ENCODE peak calls at places on chromosomes 11 and 22, in six cellular contexts. U, P, D, X, W and R are unnamed samples.

GRCh38 chr11:78986305-78986704 is 411.6 kb upstream of the NARS2 start:
- DNase-seq in U (no peak), P (no peak), D (no peak), X (no peak), W (no peak), R (no peak)

GRCh38 chr11:111429066-111429506 is 50.0 kb upstream of the POU2AF1 start:
- DNase-seq in U (peak), P (peak), D (peak), X (peak), W (peak), R (peak)

GRCh38 chr11:45058344-45058743 is 88.1 kb upstream of the PRDM11 start:
- DNase-seq in U (no peak), P (no peak), D (no peak), X (no peak), W (no peak), R (no peak)

GRCh38 chr22:20430641-20431519 is 6.7 kb downstream of the SCARF2 start:
- DNase-seq in U (no peak), P (no peak), D (no peak), X (no peak), W (no peak), R (peak)

GRCh38 chr11:114440121-114440860 is 1.0 kb downstream of the REXO2 start:
- DNase-seq in U (no peak), P (peak), D (peak), X (no peak), W (no peak), R (peak)

GRCh38 chr22:19880786-19881569 is 26.3 kb upstream of the GNB1L start:
- DNase-seq in U (peak), P (peak), D (peak), X (no peak), W (no peak), R (peak)

GRCh38 chr22:37254206-37254866 is 10.3 kb upstream of the RAC2 start:
- DNase-seq in U (no peak), P (peak), D (peak), X (no peak), W (no peak), R (peak)

GRCh38 chr11:75485742-75486141 is 40.0 kb downstream of the GDPD5 start:
- DNase-seq in U (no peak), P (no peak), D (no peak), X (no peak), W (no peak), R (no peak)

GRCh38 chr11:110433393-110434333 is 3.9 kb downstream of the FDX1 start:
- DNase-seq in U (no peak), P (peak), D (peak), X (no peak), W (no peak), R (peak)

GRCh38 chr11:82994615-82995014 is 77.1 kb downstream of the RAB30 start:
- DNase-seq in U (no peak), P (no peak), D (no peak), X (no peak), W (no peak), R (no peak)

GRCh38 chr11:1103401-1104360 is 29.0 kb downstream of the MUC2 start:
- DNase-seq in U (no peak), P (no peak), D (no peak), X (no peak), W (no peak), R (no peak)

GRCh38 chr11:27697679-27698275 is 2.5 kb downstream of the BDNF start:
- DNase-seq in U (no peak), P (peak), D (no peak), X (no peak), W (no peak), R (peak)

GRCh38 chr22:49664371-49664881 is 163.2 kb downstream of the BRD1 start:
- DNase-seq in U (no peak), P (no peak), D (no peak), X (no peak), W (no peak), R (no peak)

GRCh38 chr11:57345555-57346151 is 7.5 kb downstream of the P2RX3 start:
- DNase-seq in U (peak), P (peak), D (peak), X (peak), W (peak), R (peak)

GRCh38 chr11:107561688-107562087 is 3.8 kb downstream of the ALKBH8 start:
- DNase-seq in U (no peak), P (peak), D (peak), X (no peak), W (no peak), R (peak)

GRCh38 chr11:126543691-126544090 is 188.2 kb downstream of the ST3GAL4 start:
- DNase-seq in U (no peak), P (no peak), D (no peak), X (no peak), W (no peak), R (no peak)

GRCh38 chr11:78762105-78762504 is 187.4 kb upstream of the NARS2 start:
- DNase-seq in U (no peak), P (no peak), D (no peak), X (no peak), W (no peak), R (no peak)

GRCh38 chr11:65586676-65587075 is 8.9 kb downstream of the KCNK7 start:
- DNase-seq in U (no peak), P (peak), D (no peak), X (no peak), W (no peak), R (peak)

GRCh38 chr11:86230196-86230813 is 14.2 kb upstream of the EED start:
- DNase-seq in U (no peak), P (no peak), D (no peak), X (no peak), W (no peak), R (no peak)

GRCh38 chr22:47307326-47307725 is 544.9 kb downstream of the TBC1D22A start:
- DNase-seq in U (no peak), P (peak), D (peak), X (no peak), W (no peak), R (peak)

GRCh38 chr11:124865902-124866851 is 945 bp downstream of the ROBO3 start:
- DNase-seq in U (no peak), P (peak), D (peak), X (no peak), W (no peak), R (peak)

GRCh38 chr11:47259178-47259977 is 1.6 kb downstream of the NR1H3 start:
- DNase-seq in U (no peak), P (peak), D (peak), X (no peak), W (no peak), R (peak)

GRCh38 chr11:47257178-47257517 is 648 bp upstream of the NR1H3 start:
- DNase-seq in U (no peak), P (no peak), D (no peak), X (no peak), W (no peak), R (no peak)

GRCh38 chr11:47257518-47258316 is at the start of gene NR1H3:
- DNase-seq in U (peak), P (peak), D (peak), X (peak), W (peak), R (peak)

GRCh38 chr11:47260366-47260765 is 2.6 kb downstream of the NR1H3 start:
- DNase-seq in U (no peak), P (no peak), D (no peak), X (no peak), W (no peak), R (no peak)

GRCh38 chr11:47258317-47258902 is 614 bp downstream of the NR1H3 start:
- DNase-seq in U (no peak), P (peak), D (no peak), X (no peak), W (no peak), R (no peak)
- H3K4me3 ChIP-seq in U (peak), P (no peak), D (no peak), X (no peak), W (no peak), R (peak)

GRCh38 chr11:91047882-91048281 is 825.0 kb upstream of the CHORDC1 start:
- DNase-seq in U (no peak), P (no peak), D (no peak), X (no peak), W (no peak), R (no peak)
- TF ChIP-seq CTCF in U (no peak), P (no peak), D (no peak), X (no peak), W (no peak), R (no peak)

GRCh38 chr22:39388261-39389011 is 11.1 kb upstream of the TAB1 start:
- DNase-seq in U (peak), P (peak), D (peak), X (peak), W (peak), R (peak)
- H3K4me3 ChIP-seq in U (peak), P (peak), D (peak), X (peak), W (peak), R (peak)

DNA sequence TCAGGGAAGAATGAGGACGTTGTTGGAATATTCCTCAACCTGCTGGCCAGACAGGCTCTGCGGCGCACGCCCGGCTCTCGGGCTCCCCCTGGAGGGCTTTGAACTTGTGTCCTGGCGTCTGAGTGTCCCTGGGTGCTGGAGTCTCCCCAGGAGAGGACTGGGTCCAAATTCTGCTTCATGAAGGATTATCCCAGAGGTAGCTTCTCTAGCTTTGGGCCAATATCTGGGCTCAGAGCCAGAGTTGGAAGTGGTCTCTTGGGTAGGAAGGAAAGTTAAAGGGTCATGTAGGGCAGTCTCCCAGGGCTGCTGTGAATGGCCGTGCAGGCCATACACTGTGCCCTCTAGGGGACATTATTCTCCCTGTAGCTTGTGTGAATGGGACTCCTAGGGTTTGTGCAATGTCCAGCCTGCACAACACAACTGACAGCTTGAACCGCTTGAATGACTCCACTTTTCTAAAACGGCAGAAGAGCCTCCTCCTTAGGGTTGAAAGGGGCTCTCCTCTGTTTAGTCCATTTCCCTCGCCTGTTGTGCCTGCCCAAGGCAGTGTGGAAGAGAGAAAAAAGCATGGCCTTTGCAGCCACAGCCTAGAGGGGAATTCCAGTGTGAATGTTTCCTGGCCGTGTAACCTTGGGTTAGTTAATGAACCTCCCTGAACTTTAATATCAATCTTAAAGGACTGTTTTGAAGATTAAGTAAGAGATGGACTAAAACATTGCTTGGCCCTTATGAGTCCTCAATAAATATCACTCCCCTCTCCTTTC is 111.1 kb upstream of the THY1 start:
- DNase-seq in U (peak), P (peak), D (peak), X (peak), W (peak), R (peak)
- TF ChIP-seq CTCF in U (peak), P (peak), D (peak), X (no peak), W (peak), R (peak)

GRCh38 chr11:70506986-70507385 is 108.7 kb downstream of the CTTN start:
- DNase-seq in U (no peak), P (no peak), D (no peak), X (no peak), W (no peak), R (no peak)
- H3K4me3 ChIP-seq in U (no peak), P (no peak), D (no peak), X (no peak), W (no peak), R (no peak)

GRCh38 chr11:70109903-70110302 is 31.8 kb downstream of the ANO1 start:
- DNase-seq in U (no peak), P (no peak), D (no peak), X (no peak), W (no peak), R (no peak)
- TF ChIP-seq CTCF in U (no peak), P (no peak), D (no peak), X (no peak), W (no peak), R (no peak)

GRCh38 chr11:102110761-102111010 is 439 bp downstream of the YAP1 start:
- DNase-seq in U (no peak), P (no peak), D (no peak), X (no peak), W (no peak), R (no peak)
- H3K4me3 ChIP-seq in U (peak), P (peak), D (peak), X (peak), W (peak), R (peak)

GRCh38 chr22:41984006-41984405 is 14.6 kb upstream of the WBP2NL start:
- DNase-seq in U (no peak), P (no peak), D (no peak), X (no peak), W (no peak), R (no peak)
- TF ChIP-seq CTCF in U (no peak), P (no peak), D (no peak), X (no peak), W (no peak), R (no peak)

DNA sequence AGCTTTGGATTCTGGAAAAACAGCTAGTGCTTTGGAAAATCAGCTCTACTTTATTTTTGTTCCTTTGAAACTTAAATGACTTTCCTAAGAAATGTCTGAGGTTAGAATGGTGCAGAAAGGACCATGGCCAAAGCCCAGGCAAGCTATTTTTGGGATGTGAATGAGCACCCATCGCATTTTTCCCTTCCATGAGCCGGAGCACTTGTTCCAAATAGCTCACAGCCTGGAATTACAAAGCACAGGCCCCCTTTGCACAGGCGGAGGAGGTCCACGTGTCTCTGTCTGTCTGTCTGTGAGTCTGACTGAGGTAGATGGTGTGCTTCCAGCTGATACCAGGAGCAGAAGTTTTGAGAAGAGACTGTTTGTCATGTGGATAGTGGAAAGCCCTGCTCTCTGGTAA is 50.7 kb downstream of the MICAL2 start:
- DNase-seq in U (no peak), P (no peak), D (no peak), X (no peak), W (no peak), R (no peak)
- H3K4me3 ChIP-seq in U (no peak), P (no peak), D (no peak), X (no peak), W (no peak), R (no peak)